ENCODE peak calls at places on chromosomes 3 and 15, in six cellular contexts. B, L, M, H, I and P are unnamed samples.
A peak's percentile ranks its signal among the peaks of the same experiment; 100 is the strongest.

GRCh38 chr3:153443961-153444360 is 281.9 kb downstream of the RAP2B start:
- DNase-seq in I (no peak), H (no peak), B (peak; percentile 10), M (no peak), L (no peak), P (no peak)

GRCh38 chr3:60010778-60011177 is 961.0 kb upstream of the CFAP20DC start:
- DNase-seq in H (no peak), I (peak; percentile 47), L (no peak), M (peak; percentile 47), B (peak; percentile 6), P (no peak)

GRCh38 chr3:115660646-115661442 is 37.5 kb downstream of the GAP43 start:
- DNase-seq in H (no peak), I (no peak), M (no peak), B (no peak), L (no peak), P (no peak)

GRCh38 chr3:118501152-118501551 is 533.5 kb downstream of the IGSF11 start:
- DNase-seq in L (peak; percentile 62), B (no peak), M (no peak), H (no peak), I (no peak), P (no peak)

GRCh38 chr3:4688411-4688810 is 195.3 kb downstream of the ITPR1 start:
- DNase-seq in H (no peak), B (peak; percentile 91), M (no peak), I (no peak), L (no peak), P (no peak)

GRCh38 chr3:112974894-112975293 is at the start of gene CD200R1:
- DNase-seq in M (no peak), H (no peak), I (no peak), L (no peak), B (no peak), P (no peak)

GRCh38 chr3:183513046-183513706 is 42.3 kb downstream of the KLHL6 start:
- DNase-seq in M (peak; percentile 25), I (peak; percentile 68), B (no peak), L (no peak), H (no peak), P (no peak)

GRCh38 chr15:78727561-78727960 is 83.7 kb downstream of the ADAMTS7 start:
- DNase-seq in B (no peak), I (no peak), H (no peak), M (no peak), L (no peak), P (no peak)

GRCh38 chr3:160210799-160211221 is 14.4 kb upstream of the C3orf80 start:
- DNase-seq in I (no peak), L (no peak), H (no peak), B (peak; percentile 74), M (no peak), P (no peak)

GRCh38 chr3:24145981-24146822 is 201.1 kb downstream of the NR1D2 start:
- DNase-seq in H (no peak), I (no peak), L (no peak), M (no peak), B (peak; percentile 78), P (no peak)

GRCh38 chr15:90680371-90680935 is 36.7 kb upstream of the BLM start:
- DNase-seq in I (no peak), L (no peak), M (no peak), H (peak; percentile 62), B (peak; percentile 95), P (no peak)

GRCh38 chr15:73254598-73254997 is 114.2 kb downstream of the HCN4 start:
- DNase-seq in M (no peak), H (no peak), B (no peak), I (no peak), L (no peak), P (no peak)

GRCh38 chr3:83317605-83318004 is 1556.2 kb upstream of the GBE1 start:
- DNase-seq in B (no peak), M (no peak), L (no peak), H (no peak), I (no peak), P (no peak)
- TF ChIP-seq CTCF in B (no peak), M (no peak), L (no peak), H (no peak), I (no peak), P (no peak)

DNA sequence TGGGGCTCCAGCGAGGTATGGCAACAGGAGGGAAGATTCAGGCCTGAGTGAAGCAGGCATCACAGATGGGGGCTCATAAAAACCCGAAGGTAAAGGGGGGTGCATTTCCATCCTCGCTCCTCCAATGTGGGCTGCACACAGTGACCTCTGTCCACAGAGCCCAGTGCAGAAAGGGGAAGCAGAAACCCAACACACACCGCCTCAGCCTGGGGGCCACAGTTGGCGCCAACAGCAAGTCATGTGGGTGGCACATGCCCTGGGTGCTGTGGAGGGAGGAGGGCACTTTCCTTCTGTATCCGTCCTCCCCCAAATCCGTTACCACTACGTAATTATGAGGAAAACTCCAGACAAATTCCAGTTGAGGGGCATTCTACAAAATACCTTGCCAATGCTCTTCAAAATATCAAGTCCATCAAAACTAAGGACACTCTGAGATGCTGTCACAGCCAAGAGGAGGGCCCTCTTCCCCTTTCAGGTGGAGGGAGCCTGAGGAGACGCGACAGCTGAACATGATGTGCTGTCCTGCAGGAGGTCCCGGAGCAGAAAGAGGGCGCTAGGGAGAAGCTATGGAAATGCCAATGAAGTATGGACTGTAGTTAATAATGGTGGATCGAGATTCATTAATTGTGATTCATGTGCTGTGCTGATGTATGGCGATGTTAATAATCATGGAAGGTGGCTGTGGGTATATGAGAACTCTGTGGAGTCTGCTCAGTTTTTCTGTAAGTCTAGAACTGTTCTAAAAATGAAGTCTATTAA is 16.4 kb downstream of the APBA2 start:
- DNase-seq in H (no peak), M (no peak), B (no peak), I (no peak), L (peak; percentile 43), P (no peak)
- TF ChIP-seq CTCF in H (no peak), M (no peak), B (peak; percentile 29), I (no peak), L (no peak), P (no peak)

GRCh38 chr3:105653161-105653560 is 215.7 kb downstream of the CBLB start:
- DNase-seq in H (no peak), L (no peak), M (no peak), B (no peak), I (no peak), P (no peak)
- TF ChIP-seq CTCF in H (no peak), L (no peak), M (no peak), B (no peak), I (no peak), P (no peak)

GRCh38 chr3:149989307-149989706 is 18.6 kb upstream of the PFN2 start:
- DNase-seq in I (no peak), L (no peak), B (no peak), H (no peak), M (no peak), P (no peak)

GRCh38 chr3:149983628-149984027 is 12.9 kb upstream of the PFN2 start:
- DNase-seq in I (no peak), B (no peak), M (no peak), H (no peak), L (no peak), P (no peak)
- TF ChIP-seq CTCF in I (no peak), B (no peak), M (no peak), H (no peak), L (no peak), P (no peak)